ENCODE peak calls at places on chromosomes 5 and 9, in six cellular contexts. V, N, L, W, P and Q are unnamed samples.

GRCh38 chr9:130126721-130127429 is 45.3 kb upstream of the NCS1 start:
- DNase-seq in P (no peak), W (no peak), V (no peak), L (no peak), N (no peak), Q (no peak)

GRCh38 chr9:133532937-133533668 is 1.4 kb upstream of the ADAMTSL2 start:
- DNase-seq in N (peak; percentile 54), P (peak; percentile 13), W (peak; percentile 79), V (peak; percentile 78), L (peak; percentile 86), Q (no peak)

GRCh38 chr5:19891658-19892057 is 96.3 kb downstream of the CDH18 start:
- DNase-seq in N (no peak), L (no peak), V (no peak), P (no peak), W (no peak), Q (peak; percentile 0)

GRCh38 chr5:16815432-16815831 is 120.7 kb downstream of the MYO10 start:
- DNase-seq in V (no peak), P (no peak), N (no peak), L (no peak), W (peak; percentile 30), Q (no peak)

GRCh38 chr9:84701801-84702200 is 32.3 kb downstream of the NTRK2 start:
- DNase-seq in V (peak; percentile 68), P (no peak), W (no peak), L (peak; percentile 45), N (no peak), Q (no peak)

GRCh38 chr9:84697494-84698114 is 28.1 kb downstream of the NTRK2 start:
- DNase-seq in W (peak; percentile 67), N (peak; percentile 2), P (no peak), L (peak; percentile 65), V (peak; percentile 72), Q (peak; percentile 18)

GRCh38 chr5:179762079-179762780 is 29.6 kb downstream of the MAML1 start:
- DNase-seq in V (peak; percentile 40), P (peak; percentile 19), L (no peak), N (peak; percentile 18), W (no peak), Q (no peak)

GRCh38 chr5:132595624-132596023 is 38.8 kb downstream of the RAD50 start:
- DNase-seq in L (no peak), W (no peak), V (no peak), P (no peak), N (no peak), Q (no peak)

GRCh38 chr5:38535281-38535750 is 21.1 kb downstream of the LIFR start:
- DNase-seq in N (no peak), V (no peak), W (no peak), P (no peak), L (no peak), Q (no peak)

GRCh38 chr9:125317704-125318103 is 56.1 kb downstream of the GAPVD1 start:
- DNase-seq in W (no peak), V (no peak), P (no peak), N (no peak), L (no peak), Q (no peak)

GRCh38 chr9:117081641-117082317 is 333.1 kb downstream of the ASTN2 start:
- DNase-seq in W (no peak), N (no peak), P (no peak), V (peak; percentile 3), L (no peak), Q (no peak)

GRCh38 chr5:139215176-139215975 is 17.2 kb upstream of the SIL1 start:
- DNase-seq in N (no peak), W (no peak), P (no peak), V (no peak), L (no peak), Q (no peak)

GRCh38 chr5:117077142-117077541 is 502.5 kb upstream of the SEMA6A start:
- DNase-seq in N (no peak), V (peak; percentile 16), L (peak; percentile 16), W (no peak), P (no peak), Q (no peak)

GRCh38 chr5:164175083-164175482 is 669.7 kb downstream of the MAT2B start:
- DNase-seq in L (no peak), W (no peak), P (no peak), V (no peak), N (no peak), Q (peak; percentile 17)